ENCODE peak calls at places on chromosomes 6 and 20, in seven cellular contexts. J is glomerular endothelial cell; O is stimulated activated CD4-positive, alpha-beta T cell treated with anti-CD3 and anti-CD28 coated beads, Interleukin-2, amount 100 ng/mL, for 48 hours; S is HEK293T; A is germinal center; K is NCI-H460; M is H7. V is an unnamed sample.

GRCh38 chr6:154887051-154887450 is 108.1 kb upstream of the TIAM2 start:
- DNase-seq in J (no peak), O (no peak), A (no peak), K (no peak), M (no peak), S (no peak), V (no peak)

GRCh38 chr6:83221886-83222479 is 28.8 kb downstream of the RWDD2A start:
- DNase-seq in J (no peak), S (peak), M (no peak), O (no peak), K (peak), A (no peak), V (no peak)

GRCh38 chr6:122049341-122049740 is 350.1 kb upstream of the HSF2 start:
- DNase-seq in M (no peak), O (no peak), K (no peak), A (no peak), J (no peak), S (peak), V (no peak)

GRCh38 chr20:40773376-40773775 is 84.3 kb upstream of the MAFB start:
- DNase-seq in O (no peak), K (no peak), S (no peak), A (no peak), M (no peak), J (no peak), V (no peak)

GRCh38 chr6:52612336-52613096 is 35.7 kb upstream of the TRAM2 start:
- DNase-seq in K (no peak), A (no peak), S (no peak), J (no peak), M (no peak), O (no peak), V (no peak)

GRCh38 chr6:168525926-168526630 is 85.1 kb downstream of the SMOC2 start:
- DNase-seq in S (no peak), K (no peak), O (no peak), J (no peak), A (no peak), M (no peak), V (no peak)

GRCh38 chr20:44552950-44553908 is 29.1 kb upstream of the PKIG start:
- DNase-seq in A (no peak), K (no peak), O (no peak), S (no peak), M (no peak), J (no peak), V (no peak)

GRCh38 chr20:45372646-45373352 is 5.3 kb downstream of the TP53TG5 start:
- DNase-seq in J (no peak), M (peak), A (no peak), K (no peak), S (no peak), O (no peak), V (no peak)

GRCh38 chr6:72890671-72891070 is 268.8 kb downstream of the KCNQ5 start:
- DNase-seq in S (no peak), A (no peak), M (no peak), K (no peak), O (no peak), J (no peak), V (no peak)

GRCh38 chr6:115551510-115551909 is 509.2 kb downstream of the FRK start:
- DNase-seq in A (no peak), K (no peak), J (no peak), O (no peak), S (no peak), M (no peak), V (no peak)

GRCh38 chr6:37375376-37375775 is 21.6 kb downstream of the RNF8 start:
- DNase-seq in M (no peak), J (no peak), A (no peak), O (no peak), S (no peak), K (no peak), V (no peak)

GRCh38 chr6:7261030-7261841 is 51.8 kb downstream of the SSR1 start:
- DNase-seq in K (peak), J (no peak), S (peak), A (peak), M (peak), O (peak), V (peak)

GRCh38 chr6:37160922-37161778 is 8.8 kb upstream of the PIM1 start:
- DNase-seq in J (no peak), S (no peak), A (peak), K (no peak), M (no peak), O (no peak), V (no peak)

GRCh38 chr6:17427062-17427461 is 33.7 kb downstream of the CAP2 start:
- DNase-seq in K (no peak), S (no peak), O (no peak), M (no peak), J (no peak), A (no peak), V (no peak)

V was measured in kidney.